ENCODE peak calls at places on chromosome 1, in six cellular contexts. P is iPS DF 6.9; E is CD8-positive, alpha-beta memory T cell; O is naive thymus-derived CD4-positive, alpha-beta T cell; W is lower lobe of right lung; Y is IMR-90. V is an unnamed sample.

GRCh38 chr1:193406901-193407300 is 220.5 kb upstream of the B3GALT2 start:
- DNase-seq in P (no peak), E (no peak), O (peak; percentile 48), W (no peak), Y (peak; percentile 72), V (no peak)

GRCh38 chr1:151935154-151935553 is 25.8 kb upstream of the THEM4 start:
- DNase-seq in P (no peak), E (no peak), O (no peak), W (no peak), Y (peak; percentile 41), V (no peak)

GRCh38 chr1:40956397-40956796 is 23.1 kb upstream of the CTPS1 start:
- DNase-seq in P (no peak), E (no peak), O (no peak), W (no peak), Y (no peak), V (no peak)

GRCh38 chr1:1799716-1800115 is 21.4 kb upstream of the NADK start:
- DNase-seq in P (no peak), E (no peak), O (no peak), W (no peak), Y (no peak), V (no peak)

GRCh38 chr1:40844887-40845878 is 17.0 kb downstream of the CITED4 start:
- DNase-seq in P (no peak), E (no peak), O (no peak), W (no peak), Y (no peak), V (no peak)

GRCh38 chr1:41728403-41729202 is 190.1 kb downstream of the HIVEP3 start:
- DNase-seq in P (no peak), E (peak; percentile 44), O (no peak), W (no peak), Y (no peak), V (no peak)

GRCh38 chr1:27044613-27045091 is 32.0 kb upstream of the TENT5B start:
- DNase-seq in P (no peak), E (peak; percentile 84), O (peak; percentile 86), W (peak; percentile 88), Y (peak; percentile 64), V (peak; percentile 18)

GRCh38 chr1:1968767-1969504 is 34.6 kb downstream of the CFAP74 start:
- DNase-seq in P (no peak), E (no peak), O (no peak), W (no peak), Y (no peak), V (peak; percentile 30)

GRCh38 chr1:32925360-32926142 is 24.4 kb upstream of the TMEM54 start:
- DNase-seq in P (no peak), E (no peak), O (peak; percentile 15), W (no peak), Y (no peak), V (peak; percentile 11)

GRCh38 chr1:18953656-18954259 is 2.7 kb downstream of the IFFO2 start:
- DNase-seq in P (no peak), E (no peak), O (peak; percentile 11), W (no peak), Y (no peak), V (no peak)

GRCh38 chr1:37434292-37434907 is 40.0 kb upstream of the ZC3H12A start:
- DNase-seq in P (peak; percentile 41), E (peak; percentile 54), O (peak; percentile 55), W (peak; percentile 80), Y (peak; percentile 21), V (no peak)

GRCh38 chr1:56970280-56970679 is 4.5 kb upstream of the C8B start:
- DNase-seq in P (no peak), E (no peak), O (no peak), W (no peak), Y (no peak), V (no peak)

GRCh38 chr1:213260322-213261075 is 209.5 kb downstream of the RPS6KC1 start:
- DNase-seq in P (no peak), E (no peak), O (no peak), W (no peak), Y (no peak), V (no peak)

GRCh38 chr1:72434070-72434469 is 151.7 kb upstream of the NEGR1 start:
- DNase-seq in P (no peak), E (no peak), O (no peak), W (no peak), Y (no peak), V (no peak)

GRCh38 chr1:160853014-160853413 is 9.7 kb downstream of the CD244 start:
- DNase-seq in P (no peak), E (no peak), O (no peak), W (no peak), Y (no peak), V (no peak)

GRCh38 chr1:52325782-52326181 is 40.2 kb downstream of the CC2D1B start:
- DNase-seq in P (no peak), E (no peak), O (no peak), W (no peak), Y (no peak), V (no peak)

GRCh38 chr1:159925713-159926066 is 383 bp upstream of the TAGLN2 start:
- DNase-seq in P (no peak), E (no peak), O (no peak), W (peak; percentile 63), Y (no peak), V (peak; percentile 85)

GRCh38 chr1:59502009-59502691 is 205.3 kb downstream of the FGGY start:
- DNase-seq in P (no peak), E (no peak), O (no peak), W (no peak), Y (no peak), V (peak; percentile 78)

GRCh38 chr1:162663589-162664030 is 31.3 kb downstream of the DDR2 start:
- DNase-seq in P (no peak), E (no peak), O (no peak), W (no peak), Y (peak; percentile 70), V (no peak)
- H3K4me1 ChIP-seq in P (no peaks in the 10 kb centered on the region), E (no peaks in the 10 kb centered on the region), O (no peaks in the 10 kb centered on the region), W (no peaks in the 10 kb centered on the region), Y (peaks cover 25% of the 10 kb centered on the region), V (peaks cover 12% of the 10 kb centered on the region)

DNA sequence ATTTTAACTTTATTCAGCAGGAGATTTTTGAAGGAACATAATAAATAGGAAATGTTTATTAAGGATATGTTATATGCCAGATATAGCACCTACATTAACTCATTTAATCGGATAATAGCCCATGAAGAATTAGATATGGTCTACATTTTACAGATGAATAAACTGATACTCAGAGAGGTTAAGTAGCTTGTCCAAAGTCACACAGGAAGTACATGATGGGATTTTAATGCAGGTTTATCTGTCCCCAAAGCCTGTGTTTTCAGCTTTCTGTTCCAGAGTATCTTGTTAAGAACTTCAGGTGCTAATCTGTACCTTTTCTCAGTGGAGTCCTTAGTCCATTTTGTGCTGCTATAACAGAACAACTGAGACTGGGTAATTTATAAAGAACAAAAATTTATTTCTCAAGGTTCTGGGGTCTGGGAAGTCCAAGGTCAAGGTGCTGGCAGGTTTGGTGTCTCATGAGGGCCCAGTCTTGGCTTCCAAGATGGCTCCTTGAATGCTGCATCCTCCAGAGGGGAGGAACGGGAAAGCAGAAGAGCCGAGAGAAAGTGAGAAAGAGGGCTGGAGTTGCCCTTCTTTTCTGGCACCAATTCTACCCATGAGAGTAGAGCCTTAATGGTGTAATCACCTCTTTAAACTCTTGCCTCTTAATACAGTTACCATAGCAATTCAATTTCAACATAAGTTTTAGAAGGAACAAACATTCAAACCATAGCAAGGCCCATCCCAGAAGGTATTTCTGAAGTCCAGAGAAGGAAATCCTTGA is 17.3 kb downstream of the C1orf21 start:
- DNase-seq in P (no peak), E (no peak), O (no peak), W (no peak), Y (no peak), V (no peak)
- H3K4me1 ChIP-seq in P (peaks cover 1% of the 10 kb centered on the region), E (no peaks in the 10 kb centered on the region), O (no peaks in the 10 kb centered on the region), W (peaks cover 44% of the 10 kb centered on the region), Y (peaks cover 8% of the 10 kb centered on the region), V (peaks cover 19% of the 10 kb centered on the region)

DNA sequence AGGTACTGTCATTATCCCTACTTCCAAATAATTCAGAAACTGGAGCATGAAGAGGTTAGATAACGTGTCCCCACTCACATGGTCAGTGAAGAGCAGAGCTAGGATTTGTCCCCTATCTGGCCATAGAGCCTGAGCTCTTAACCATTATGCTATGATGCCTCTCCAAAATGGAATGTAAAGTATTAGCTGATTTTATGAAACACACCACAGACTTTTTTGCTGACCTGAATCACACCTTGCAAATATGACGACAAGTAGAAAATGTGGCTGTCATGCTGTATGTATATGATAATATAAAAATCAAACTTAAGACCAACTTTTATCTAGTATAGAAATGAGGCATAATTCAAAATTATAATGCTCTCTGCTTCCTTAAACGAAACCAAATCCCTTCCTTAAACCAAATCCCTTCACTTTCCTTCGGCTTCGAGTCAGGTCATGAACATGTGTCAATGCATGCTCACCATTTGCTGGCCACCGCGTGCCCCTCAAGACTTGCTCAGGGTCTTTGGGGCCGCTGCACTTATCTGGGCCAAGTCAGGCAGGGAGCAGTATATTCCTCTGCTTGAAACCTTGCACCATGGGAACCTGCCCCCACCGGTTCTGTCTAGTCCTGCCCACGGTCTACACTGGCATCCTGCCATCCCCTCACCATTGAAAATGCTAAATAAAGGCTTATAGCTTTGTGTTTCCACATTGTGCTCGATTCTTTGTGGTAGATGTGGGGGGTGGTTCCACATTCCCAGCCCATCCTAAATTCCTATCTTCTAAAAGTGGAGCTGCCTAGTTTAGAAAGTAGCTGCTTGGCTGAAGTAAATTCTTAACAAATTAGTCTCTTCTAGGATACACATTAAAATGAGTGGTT is 1.6 kb upstream of the TMCC2 start:
- DNase-seq in P (no peak), E (no peak), O (no peak), W (no peak), Y (no peak), V (no peak)
- H3K4me1 ChIP-seq in P (peaks cover 3% of the 10 kb centered on the region), E (peaks cover 17% of the 10 kb centered on the region), O (peaks cover 13% of the 10 kb centered on the region), W (peaks cover 27% of the 10 kb centered on the region), Y (peaks cover 14% of the 10 kb centered on the region), V (peaks cover 13% of the 10 kb centered on the region)

DNA sequence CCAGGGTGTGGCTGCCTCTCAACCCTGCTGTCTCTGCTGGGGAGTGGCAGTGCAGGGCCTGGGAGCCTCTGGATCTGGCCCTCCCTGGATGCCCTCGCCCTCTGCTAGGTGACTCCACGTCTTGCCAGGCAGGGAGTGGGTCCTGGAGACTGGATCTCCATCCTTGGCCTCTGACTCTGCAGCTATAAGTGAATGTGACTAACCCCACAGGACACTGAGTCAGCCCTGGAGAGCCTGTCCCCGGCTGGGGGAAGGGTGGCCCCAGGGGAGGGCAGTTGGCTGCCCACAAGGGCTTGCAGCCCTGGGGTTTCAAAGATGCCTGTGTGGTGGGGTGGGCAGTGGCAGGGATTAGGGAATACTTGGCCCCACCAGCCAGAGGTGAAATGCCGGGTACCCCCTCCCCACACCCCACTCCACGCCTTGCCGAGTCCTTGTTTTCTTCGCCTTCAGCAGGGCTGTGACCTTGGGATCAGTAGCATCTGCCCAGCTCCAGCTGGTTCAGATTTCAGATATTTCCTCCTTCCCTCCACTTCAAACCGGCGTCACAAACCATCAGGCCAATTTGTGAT is 1.9 kb upstream of the MYBPH start:
- DNase-seq in P (no peak), E (no peak), O (no peak), W (no peak), Y (peak; percentile 44), V (no peak)
- H3K4me1 ChIP-seq in P (peaks cover 5% of the 10 kb centered on the region), E (no peaks in the 10 kb centered on the region), O (no peaks in the 10 kb centered on the region), W (peaks cover 21% of the 10 kb centered on the region), Y (peaks cover 22% of the 10 kb centered on the region), V (no peaks in the 10 kb centered on the region)

GRCh38 chr1:45673956-45674355 is 12.4 kb downstream of the GPBP1L1 start:
- DNase-seq in P (no peak), E (no peak), O (no peak), W (no peak), Y (peak; percentile 56), V (no peak)
- H3K4me1 ChIP-seq in P (no peaks in the 10 kb centered on the region), E (peaks cover 43% of the 10 kb centered on the region), O (peaks cover 26% of the 10 kb centered on the region), W (peaks cover 71% of the 10 kb centered on the region), Y (peaks cover 9% of the 10 kb centered on the region), V (peaks cover 4% of the 10 kb centered on the region)